ENCODE peak calls at places on chromosomes 4 and X, in eight cellular contexts. One of them, this sample, is unnamed.
A peak's percentile ranks its signal among the peaks of the same experiment; 100 is the strongest.

GRCh38 chr4:186738421-186738820 is 14.8 kb upstream of the FAT1 start:
- DNase-seq in IMR-90: no peak
- DNase-seq in spleen: no peak
- DNase-seq in suprapubic skin: no peak
- DNase-seq in thyroid gland: no peak
- DNase-seq in prostate gland: no peak
- DNase-seq in uterus: no peak
- DNase-seq in breast epithelium: no peak
- DNase-seq in this sample: no peak

GRCh38 chr4:184446132-184446531 is 28.2 kb downstream of the IRF2 start:
- DNase-seq in thyroid gland: no peak
- DNase-seq in uterus: no peak
- DNase-seq in suprapubic skin: no peak
- DNase-seq in breast epithelium: no peak
- DNase-seq in spleen: no peak
- DNase-seq in IMR-90: no peak
- DNase-seq in prostate gland: no peak
- DNase-seq in this sample: no peak

GRCh38 chr4:106201373-106201772 is 114.6 kb downstream of the TBCK start:
- DNase-seq in breast epithelium: no peak
- DNase-seq in thyroid gland: no peak
- DNase-seq in suprapubic skin: no peak
- DNase-seq in uterus: no peak
- DNase-seq in spleen: no peak
- DNase-seq in prostate gland: no peak
- DNase-seq in IMR-90: peak; percentile 12
- DNase-seq in this sample: no peak

GRCh38 chr4:7381221-7381889 is 53.4 kb downstream of the PSAPL1 start:
- DNase-seq in uterus: no peak
- DNase-seq in thyroid gland: no peak
- DNase-seq in IMR-90: no peak
- DNase-seq in suprapubic skin: peak; percentile 52
- DNase-seq in prostate gland: no peak
- DNase-seq in breast epithelium: peak; percentile 43
- DNase-seq in spleen: peak; percentile 39
- DNase-seq in this sample: peak; percentile 36

GRCh38 chr4:176163041-176163440 is 32.3 kb downstream of the SPATA4 start:
- DNase-seq in IMR-90: no peak
- DNase-seq in suprapubic skin: no peak
- DNase-seq in uterus: no peak
- DNase-seq in spleen: no peak
- DNase-seq in prostate gland: no peak
- DNase-seq in thyroid gland: no peak
- DNase-seq in breast epithelium: no peak
- DNase-seq in this sample: no peak

GRCh38 chr4:182875471-182875870 is 41.7 kb downstream of the DCTD start:
- DNase-seq in suprapubic skin: no peak
- DNase-seq in thyroid gland: no peak
- DNase-seq in prostate gland: no peak
- DNase-seq in spleen: peak; percentile 61
- DNase-seq in IMR-90: no peak
- DNase-seq in uterus: no peak
- DNase-seq in breast epithelium: no peak
- DNase-seq in this sample: no peak

GRCh38 chrX:54166915-54167314 is 16.1 kb downstream of the FAM120C start:
- DNase-seq in thyroid gland: no peak
- DNase-seq in prostate gland: no peak
- DNase-seq in IMR-90: no peak
- DNase-seq in breast epithelium: no peak
- DNase-seq in spleen: no peak
- DNase-seq in uterus: no peak
- DNase-seq in suprapubic skin: no peak
- DNase-seq in this sample: no peak

GRCh38 chr4:184019084-184019483 is 114.0 kb downstream of the STOX2 start:
- DNase-seq in spleen: no peak
- DNase-seq in suprapubic skin: no peak
- DNase-seq in thyroid gland: no peak
- DNase-seq in prostate gland: no peak
- DNase-seq in IMR-90: peak; percentile 72
- DNase-seq in breast epithelium: no peak
- DNase-seq in uterus: no peak
- DNase-seq in this sample: no peak

DNA sequence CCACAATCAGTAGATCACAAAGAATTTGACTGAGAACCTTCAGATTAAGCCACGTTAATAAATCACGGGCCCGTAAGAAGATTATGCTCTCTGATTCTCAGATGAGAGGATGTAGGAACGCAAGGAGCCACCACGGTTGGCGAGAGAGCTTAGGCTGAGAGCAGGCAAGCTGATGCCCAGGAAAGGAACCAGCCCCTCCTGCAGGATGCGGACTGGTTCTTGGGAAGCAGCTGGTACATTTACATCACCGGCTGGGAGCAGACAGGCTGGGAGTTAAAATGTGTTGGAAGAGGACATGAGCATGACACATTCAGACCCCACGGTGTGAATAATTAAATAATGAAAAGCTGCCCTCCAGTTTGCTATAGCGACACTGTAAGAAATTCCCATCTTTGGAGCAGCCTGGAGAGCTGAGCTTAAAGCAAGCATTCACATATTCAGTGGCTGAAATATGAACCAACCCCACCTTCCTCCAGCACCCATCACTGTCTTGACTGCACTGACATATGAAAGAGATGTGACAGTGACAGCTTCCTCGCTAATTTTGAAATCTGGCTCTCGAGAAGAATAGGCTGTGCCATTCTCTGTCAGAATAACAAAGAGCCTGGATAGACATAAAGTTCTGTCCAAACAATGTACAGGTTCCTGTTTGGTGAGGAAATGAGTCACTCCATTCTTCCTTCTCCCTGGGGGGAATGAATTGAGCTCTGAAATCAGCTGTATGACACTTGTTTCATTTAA is 33.1 kb downstream of the LNX1 start:
- DNase-seq in suprapubic skin: no peak
- DNase-seq in spleen: no peak
- DNase-seq in breast epithelium: no peak
- DNase-seq in uterus: no peak
- DNase-seq in thyroid gland: no peak
- DNase-seq in IMR-90: peak; percentile 41
- DNase-seq in prostate gland: no peak
- DNase-seq in this sample: no peak
- TF ChIP-seq POLR2A in suprapubic skin: no peak
- TF ChIP-seq POLR2A in spleen: no peak
- TF ChIP-seq POLR2A in breast epithelium: no peak
- TF ChIP-seq POLR2A in uterus: no peak
- TF ChIP-seq POLR2A in thyroid gland: no peak
- TF ChIP-seq POLR2A in IMR-90: no peak
- TF ChIP-seq POLR2A in prostate gland: no peak
- TF ChIP-seq POLR2A in this sample: no peak

DNA sequence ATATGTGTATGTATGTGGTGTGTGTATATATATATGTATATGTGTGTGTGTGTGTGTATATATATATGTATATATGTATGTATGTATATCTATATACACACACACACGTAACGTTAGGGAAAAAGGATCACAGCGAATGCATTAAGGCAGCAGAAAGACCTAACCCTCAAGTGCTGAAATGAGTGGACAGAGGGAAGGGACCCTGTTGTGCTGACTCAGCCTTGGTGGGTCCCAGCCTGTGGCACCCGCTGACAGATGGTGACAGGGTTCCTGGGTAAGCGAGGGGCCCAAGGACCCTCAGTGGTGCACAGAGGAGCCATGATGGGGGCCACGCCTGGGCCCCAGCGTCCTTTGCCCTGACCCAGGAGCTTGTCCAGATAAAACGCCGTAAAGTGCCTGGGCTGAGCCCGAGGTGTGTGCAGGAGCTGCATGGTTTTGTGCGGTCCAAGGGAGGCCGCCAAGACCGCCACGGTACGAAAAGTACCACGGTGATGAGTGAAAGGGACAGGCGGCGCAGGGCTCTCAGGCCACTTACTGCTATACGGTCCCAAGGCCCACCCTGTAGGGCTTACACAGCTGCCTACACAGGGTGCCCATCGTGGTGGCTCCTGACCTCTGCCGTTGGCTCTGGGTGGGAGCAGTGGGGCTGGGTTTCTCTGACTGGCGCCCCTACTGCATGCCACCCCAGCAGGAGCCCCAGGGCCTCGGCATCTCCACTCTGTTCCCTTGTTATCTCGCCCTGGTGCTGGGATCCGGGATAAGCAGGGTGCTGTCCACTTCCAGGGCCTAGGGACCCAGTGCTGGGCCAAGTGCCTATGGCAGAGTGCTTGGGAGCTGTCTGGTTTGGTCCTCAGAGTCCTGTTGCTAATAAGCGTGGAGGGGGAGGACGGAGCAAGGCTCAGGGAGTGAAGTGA is 10.0 kb downstream of the SH3BP2 start:
- DNase-seq in spleen: peak; percentile 75
- DNase-seq in suprapubic skin: peak; percentile 78
- DNase-seq in uterus: no peak
- DNase-seq in prostate gland: no peak
- DNase-seq in IMR-90: no peak
- DNase-seq in breast epithelium: no peak
- DNase-seq in thyroid gland: no peak
- DNase-seq in this sample: peak; percentile 47
- H3K4me1 ChIP-seq in spleen: peaks cover 100% of the 10 kb centered on the region
- H3K4me1 ChIP-seq in suprapubic skin: peaks cover 98% of the 10 kb centered on the region
- H3K4me1 ChIP-seq in uterus: peaks cover 15% of the 10 kb centered on the region
- H3K4me1 ChIP-seq in prostate gland: peaks cover 41% of the 10 kb centered on the region
- H3K4me1 ChIP-seq in IMR-90: peaks cover 39% of the 10 kb centered on the region
- H3K4me1 ChIP-seq in breast epithelium: peaks cover 64% of the 10 kb centered on the region
- H3K4me1 ChIP-seq in thyroid gland: peaks cover 82% of the 10 kb centered on the region
- H3K4me1 ChIP-seq in this sample: peaks cover 68% of the 10 kb centered on the region

GRCh38 chr4:2630556-2631273 is 94.3 kb downstream of the FAM193A start:
- DNase-seq in prostate gland: no peak
- DNase-seq in suprapubic skin: peak; percentile 53
- DNase-seq in IMR-90: no peak
- DNase-seq in spleen: no peak
- DNase-seq in uterus: no peak
- DNase-seq in thyroid gland: no peak
- DNase-seq in breast epithelium: peak; percentile 33
- DNase-seq in this sample: no peak

GRCh38 chr4:2636331-2636730 is 99.9 kb downstream of the FAM193A start:
- DNase-seq in breast epithelium: no peak
- DNase-seq in thyroid gland: no peak
- DNase-seq in prostate gland: no peak
- DNase-seq in spleen: no peak
- DNase-seq in uterus: no peak
- DNase-seq in suprapubic skin: no peak
- DNase-seq in IMR-90: no peak
- DNase-seq in this sample: no peak

GRCh38 chr4:2637956-2638552 is 101.6 kb downstream of the FAM193A start:
- DNase-seq in prostate gland: no peak
- DNase-seq in spleen: no peak
- DNase-seq in suprapubic skin: peak; percentile 43
- DNase-seq in thyroid gland: peak; percentile 67
- DNase-seq in uterus: no peak
- DNase-seq in IMR-90: no peak
- DNase-seq in breast epithelium: peak; percentile 20
- DNase-seq in this sample: peak; percentile 29

GRCh38 chr4:2638730-2639129 is 102.3 kb downstream of the FAM193A start:
- DNase-seq in breast epithelium: no peak
- DNase-seq in uterus: no peak
- DNase-seq in thyroid gland: peak; percentile 66
- DNase-seq in IMR-90: no peak
- DNase-seq in spleen: no peak
- DNase-seq in prostate gland: no peak
- DNase-seq in suprapubic skin: peak; percentile 9
- DNase-seq in this sample: no peak

GRCh38 chr4:2634014-2634413 is 97.6 kb downstream of the FAM193A start:
- DNase-seq in suprapubic skin: peak; percentile 34
- DNase-seq in thyroid gland: no peak
- DNase-seq in prostate gland: no peak
- DNase-seq in IMR-90: no peak
- DNase-seq in breast epithelium: no peak
- DNase-seq in uterus: no peak
- DNase-seq in spleen: no peak
- DNase-seq in this sample: peak; percentile 28
- H3K27ac ChIP-seq in suprapubic skin: no peak overlapping the region
- H3K27ac ChIP-seq in thyroid gland: no peak overlapping the region
- H3K27ac ChIP-seq in prostate gland: no peak overlapping the region
- H3K27ac ChIP-seq in IMR-90: no peak overlapping the region
- H3K27ac ChIP-seq in breast epithelium: no peak overlapping the region
- H3K27ac ChIP-seq in uterus: no peak overlapping the region
- H3K27ac ChIP-seq in spleen: no peak overlapping the region
- H3K27ac ChIP-seq in this sample: no peak overlapping the region

GRCh38 chr4:124710253-124710849 is 2.2 kb downstream of the ANKRD50 start:
- DNase-seq in thyroid gland: no peak
- DNase-seq in prostate gland: no peak
- DNase-seq in uterus: no peak
- DNase-seq in spleen: no peak
- DNase-seq in IMR-90: peak; percentile 34
- DNase-seq in suprapubic skin: no peak
- DNase-seq in breast epithelium: no peak
- DNase-seq in this sample: no peak

GRCh38 chr4:124712417-124713212 is at the start of gene ANKRD50:
- DNase-seq in prostate gland: peak; percentile 83
- DNase-seq in spleen: peak; percentile 94
- DNase-seq in thyroid gland: peak; percentile 94
- DNase-seq in breast epithelium: peak; percentile 89
- DNase-seq in suprapubic skin: peak; percentile 92
- DNase-seq in IMR-90: peak; percentile 94
- DNase-seq in uterus: peak; percentile 92
- DNase-seq in this sample: peak; percentile 85

GRCh38 chr4:124710911-124711310 is 1.6 kb downstream of the ANKRD50 start:
- DNase-seq in prostate gland: no peak
- DNase-seq in suprapubic skin: no peak
- DNase-seq in thyroid gland: peak; percentile 47
- DNase-seq in IMR-90: no peak
- DNase-seq in uterus: no peak
- DNase-seq in spleen: no peak
- DNase-seq in breast epithelium: no peak
- DNase-seq in this sample: no peak

GRCh38 chr4:124711469-124712416 is 789 bp downstream of the ANKRD50 start:
- DNase-seq in uterus: peak; percentile 38
- DNase-seq in IMR-90: peak; percentile 79
- DNase-seq in spleen: no peak
- DNase-seq in thyroid gland: peak; percentile 28
- DNase-seq in prostate gland: peak; percentile 57
- DNase-seq in breast epithelium: peak; percentile 61
- DNase-seq in suprapubic skin: peak; percentile 85
- DNase-seq in this sample: peak; percentile 69

DNA sequence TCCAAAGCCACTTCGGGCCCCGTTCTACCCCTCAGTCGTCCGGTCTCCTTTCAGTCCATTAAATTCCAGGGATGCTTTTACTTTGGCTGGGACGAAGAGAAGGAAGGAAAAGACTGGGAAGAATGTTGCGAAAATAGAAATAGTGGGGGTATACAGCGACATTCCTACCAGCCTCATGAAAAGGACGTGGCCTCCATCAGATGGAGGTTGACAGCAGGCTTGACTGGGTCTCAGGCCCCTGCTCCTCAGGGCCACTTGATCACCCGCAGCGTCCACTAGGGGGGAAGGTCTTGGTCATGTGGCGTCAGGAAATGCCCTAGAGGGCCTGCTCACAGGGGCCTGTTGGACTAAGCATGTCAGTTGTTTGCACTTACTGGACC is 671 bp upstream of the ANKRD50 start:
- DNase-seq in suprapubic skin: peak; percentile 88
- DNase-seq in breast epithelium: peak; percentile 64
- DNase-seq in prostate gland: peak; percentile 13
- DNase-seq in thyroid gland: peak; percentile 71
- DNase-seq in uterus: peak; percentile 67
- DNase-seq in spleen: peak; percentile 81
- DNase-seq in IMR-90: peak; percentile 79
- DNase-seq in this sample: peak; percentile 51
- TF ChIP-seq POLR2A in suprapubic skin: no peak
- TF ChIP-seq POLR2A in breast epithelium: no peak
- TF ChIP-seq POLR2A in prostate gland: no peak
- TF ChIP-seq POLR2A in thyroid gland: peak; percentile 1
- TF ChIP-seq POLR2A in uterus: no peak
- TF ChIP-seq POLR2A in spleen: no peak
- TF ChIP-seq POLR2A in IMR-90: no peak
- TF ChIP-seq POLR2A in this sample: no peak

This sample was measured in Peyer's patch.